ENCODE peak calls at places on chromosome 2, in four cellular contexts. S is HCT116, E is HepG2, Q is K562. C is an unnamed sample.

GRCh38 chr2:177641321-177641720 is 248.7 kb downstream of the AGPS start:
- DNase-seq in E (no peak), Q (no peak), S (no peak), C (no peak)

GRCh38 chr2:69589973-69590652 is 53.4 kb downstream of the AAK1 start:
- DNase-seq in S (no peak), Q (peak; percentile 65), E (no peak), C (no peak)

GRCh38 chr2:241547781-241548450 is 10.6 kb upstream of the BOK start:
- DNase-seq in E (no peak), Q (no peak), S (no peak), C (no peak)

GRCh38 chr2:8086342-8086741 is 595.5 kb upstream of the ID2 start:
- DNase-seq in S (no peak), Q (no peak), E (no peak), C (no peak)

GRCh38 chr2:72743481-72743880 is 82.4 kb downstream of the EXOC6B start:
- DNase-seq in S (no peak), Q (no peak), E (peak; percentile 79), C (no peak)

GRCh38 chr2:16319425-16320245 is 346.0 kb downstream of the CYRIA start:
- DNase-seq in S (no peak), E (no peak), Q (no peak), C (no peak)

GRCh38 chr2:148592812-148593211 is 51.7 kb upstream of the EPC2 start:
- DNase-seq in E (no peak), S (no peak), Q (no peak), C (no peak)

GRCh38 chr2:68435605-68436004 is 31.5 kb downstream of the FBXO48 start:
- DNase-seq in E (no peak), Q (no peak), S (no peak), C (no peak)

GRCh38 chr2:224252601-224253000 is 149.3 kb downstream of the FAM124B start:
- DNase-seq in E (no peak), Q (no peak), S (no peak), C (no peak)

GRCh38 chr2:36683002-36683401 is 13.5 kb upstream of the VIT start:
- DNase-seq in Q (no peak), S (no peak), E (no peak), C (no peak)

GRCh38 chr2:120748310-120748709 is 12.6 kb downstream of the GLI2 start:
- DNase-seq in S (no peak), Q (no peak), E (no peak), C (no peak)

GRCh38 chr2:96098900-96099590 is 17.3 kb downstream of the ADRA2B start:
- DNase-seq in E (no peak), S (no peak), Q (no peak), C (no peak)
- TF ChIP-seq JUND in E (no peak), S (no peak), Q (no peak), C (no peak)

GRCh38 chr2:146984014-146984413 is 860.8 kb upstream of the ACVR2A start:
- DNase-seq in Q (no peak), S (no peak), E (no peak), C (no peak)

GRCh38 chr2:146979746-146980145 is 865.1 kb upstream of the ACVR2A start:
- DNase-seq in E (no peak), S (no peak), Q (no peak), C (no peak)

GRCh38 chr2:146982393-146982846 is 862.4 kb upstream of the ACVR2A start:
- DNase-seq in S (no peak), Q (no peak), E (no peak), C (no peak)

GRCh38 chr2:146978891-146979555 is 865.8 kb upstream of the ACVR2A start:
- DNase-seq in Q (no peak), S (no peak), E (no peak), C (no peak)

DNA sequence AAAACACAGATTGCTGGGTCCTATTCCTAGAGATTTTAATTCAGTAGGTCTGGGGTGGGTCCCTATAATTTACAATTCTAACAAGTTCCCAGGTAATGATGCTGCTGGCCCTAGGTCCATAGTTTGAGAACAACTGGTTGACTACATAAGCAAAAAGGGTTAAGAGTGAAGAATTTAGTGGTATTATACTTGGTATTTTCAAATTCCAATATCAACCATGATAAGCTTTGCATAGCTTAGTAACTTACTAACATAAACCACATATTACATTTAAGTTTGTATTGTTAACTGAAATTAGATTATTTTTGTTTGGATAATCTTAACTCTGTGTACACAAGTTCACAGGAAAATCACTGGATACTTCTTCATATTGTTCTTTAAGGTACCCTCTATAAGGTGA is 862.9 kb upstream of the ACVR2A start:
- DNase-seq in E (no peak), S (no peak), Q (no peak), C (no peak)
- TF ChIP-seq JUND in E (no peak), S (no peak), Q (no peak), C (no peak)

DNA sequence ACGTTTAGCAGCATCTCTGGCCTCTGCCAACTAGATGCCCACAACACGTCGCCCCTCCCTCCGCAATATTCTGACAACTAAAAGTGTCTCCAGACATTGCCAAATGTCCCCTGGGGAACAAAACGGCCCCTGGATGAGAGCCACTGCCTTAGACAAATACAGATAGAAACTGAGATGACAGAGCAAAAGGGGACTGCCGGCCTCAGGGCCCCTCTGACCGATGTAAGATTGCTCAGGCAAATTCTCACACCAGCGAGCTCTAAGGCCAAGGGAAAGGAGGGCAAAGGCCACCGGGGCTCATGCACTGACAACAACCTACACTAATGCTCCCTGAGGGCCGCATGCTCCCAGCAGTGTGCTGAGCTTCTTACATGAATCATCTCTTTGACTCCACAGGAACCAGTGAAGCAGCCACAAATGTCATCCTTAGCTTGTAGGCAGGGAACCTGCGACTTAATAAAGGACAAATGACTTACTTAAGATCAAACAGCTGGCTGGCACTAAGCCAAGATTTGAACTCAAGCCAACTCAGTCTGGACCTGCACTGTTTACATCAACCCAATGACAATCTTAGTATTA is 228.5 kb downstream of the TTC32 start:
- DNase-seq in Q (no peak), E (peak; percentile 12), S (no peak), C (no peak)
- TF ChIP-seq JUND in Q (no peak), E (no peak), S (no peak), C (no peak)

DNA sequence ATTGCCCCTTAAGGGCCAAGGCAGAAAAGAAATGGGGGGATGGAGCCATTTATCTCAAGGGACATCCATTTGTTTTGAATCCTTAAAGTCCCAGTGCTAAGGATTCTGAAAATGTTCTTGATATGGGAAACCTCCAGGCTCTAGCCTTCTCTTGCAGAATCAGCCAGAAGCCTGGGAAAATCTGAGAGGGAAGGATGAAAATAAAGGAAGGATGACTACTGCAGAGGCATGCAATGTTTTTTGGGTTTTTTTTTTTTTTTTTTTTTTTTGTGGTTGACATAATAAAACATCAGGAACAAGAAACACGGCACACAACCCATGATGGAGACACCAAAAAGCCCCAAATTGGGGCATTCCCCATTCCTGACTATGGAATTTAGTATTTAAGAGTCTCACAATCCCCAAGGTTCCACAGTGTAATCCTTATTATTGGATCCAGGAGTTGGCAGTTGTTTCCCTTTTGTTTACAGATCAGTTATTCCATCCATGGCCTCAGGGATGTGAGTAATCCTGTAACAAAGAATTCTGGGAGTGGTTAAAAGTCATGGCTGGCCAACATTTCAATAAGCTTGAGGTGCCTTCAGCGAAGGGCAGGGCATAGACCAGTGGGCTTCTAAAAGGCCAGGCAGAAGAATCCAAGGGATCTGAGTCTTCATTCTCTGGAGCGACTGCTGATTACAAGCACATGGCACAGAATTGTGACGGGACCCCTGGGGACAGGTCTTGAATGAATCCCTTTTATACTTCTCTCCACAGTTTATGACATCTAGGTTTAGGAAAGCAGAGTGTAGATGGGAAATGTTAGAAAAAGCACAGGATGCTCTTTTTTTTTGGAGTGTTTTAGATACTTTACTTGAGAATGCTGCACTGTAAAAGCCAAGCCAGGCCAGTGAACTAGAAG is 337.6 kb downstream of the GULP1 start:
- DNase-seq in E (no peak), Q (no peak), S (peak; percentile 7), C (no peak)
- TF ChIP-seq JUND in E (no peak), Q (no peak), S (no peak), C (no peak)

GRCh38 chr2:10434885-10435419 is 13.2 kb downstream of the ODC1 start:
- DNase-seq in Q (peak; percentile 88), E (peak; percentile 80), S (peak; percentile 43), C (peak; percentile 75)
- TF ChIP-seq JUND in Q (no peak), E (no peak), S (no peak), C (no peak)

GRCh38 chr2:24872344-24873115 is 47.5 kb downstream of the ADCY3 start:
- DNase-seq in E (no peak), S (no peak), Q (no peak), C (no peak)

GRCh38 chr2:24873619-24874018 is 46.4 kb downstream of the ADCY3 start:
- DNase-seq in Q (no peak), S (no peak), E (no peak), C (no peak)

GRCh38 chr2:24870891-24871705 is 48.9 kb downstream of the ADCY3 start:
- DNase-seq in Q (no peak), E (no peak), S (no peak), C (no peak)

GRCh38 chr2:24871852-24872323 is 48.1 kb downstream of the ADCY3 start:
- DNase-seq in E (no peak), S (no peak), Q (no peak), C (no peak)

GRCh38 chr2:24870440-24870839 is 49.6 kb downstream of the ADCY3 start:
- DNase-seq in S (no peak), Q (no peak), E (no peak), C (no peak)
- TF ChIP-seq JUND in S (no peak), Q (no peak), E (no peak), C (no peak)

DNA sequence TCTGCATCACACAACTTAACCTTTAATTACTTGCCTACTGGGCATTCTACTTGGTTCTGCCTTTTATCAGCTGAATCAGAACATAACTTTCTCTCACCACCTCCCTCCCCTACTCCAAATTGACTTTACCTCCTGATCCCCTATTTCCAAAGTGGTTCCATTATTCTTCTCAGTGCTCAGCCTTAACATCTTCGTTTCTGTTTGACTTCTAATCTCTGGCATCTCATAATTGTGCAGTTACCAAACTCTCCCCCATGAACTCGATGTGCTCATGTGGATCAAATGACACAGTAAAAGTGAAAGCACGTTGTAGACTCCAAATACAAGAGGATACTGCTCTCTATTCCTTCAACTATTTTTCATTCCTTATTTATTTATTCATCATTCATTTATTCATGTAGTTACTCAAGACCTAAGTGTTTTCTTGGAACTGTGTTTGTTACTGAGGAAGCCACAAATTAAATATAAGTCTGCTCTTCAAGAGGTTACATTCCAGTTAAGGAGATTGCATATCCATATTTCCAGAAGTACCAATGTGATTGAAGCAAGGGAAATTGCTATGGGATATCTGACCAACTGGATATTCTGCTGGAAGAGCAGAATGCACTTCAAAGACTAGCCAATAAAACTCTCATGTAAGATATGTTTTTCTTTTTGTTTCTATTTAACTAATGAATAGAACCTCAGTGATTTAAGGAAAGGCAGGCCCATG is 158.8 kb downstream of the TMEFF2 start:
- DNase-seq in S (no peak), Q (no peak), E (no peak), C (no peak)
- TF ChIP-seq JUND in S (no peak), Q (no peak), E (no peak), C (no peak)

GRCh38 chr2:218434456-218434855 is 15.5 kb downstream of the VIL1 start:
- DNase-seq in Q (no peak), S (no peak), E (no peak), C (no peak)

GRCh38 chr2:218435003-218435982 is 16.4 kb downstream of the VIL1 start:
- DNase-seq in S (no peak), Q (no peak), E (no peak), C (no peak)

GRCh38 chr2:218436992-218437391 is 18.1 kb downstream of the VIL1 start:
- DNase-seq in Q (no peak), E (no peak), S (no peak), C (no peak)

GRCh38 chr2:218437969-218438368 is 19.0 kb downstream of the VIL1 start:
- DNase-seq in S (no peak), E (no peak), Q (no peak), C (no peak)

GRCh38 chr2:218438601-218439000 is 19.7 kb downstream of the VIL1 start:
- DNase-seq in S (no peak), Q (no peak), E (no peak), C (no peak)
- TF ChIP-seq JUND in S (no peak), Q (no peak), E (no peak), C (no peak)